ENCODE peak calls at places on chromosomes 3 and 15, in eight cellular contexts. One of them, this sample, is unnamed.

GRCh38 chr15:65952425-65953053 is 83.2 kb downstream of the RAB11A start:
- DNase-seq in NCI-H1694: no peak
- DNase-seq in T-helper 1 cell: no peak
- DNase-seq in body of pancreas: peak
- DNase-seq in HCEC 1CT: peak
- DNase-seq in gastrocnemius medialis: no peak
- DNase-seq in activated CD8-positive, alpha-beta memory T cell treated with anti-CD3 and anti-CD28 coated beads, Interleukin-2, amount 10 ng/mL, durations not matched to agents 7 days and 5 days: peak
- DNase-seq in activated gamma-delta T cell: no peak
- DNase-seq in this sample: no peak

GRCh38 chr15:63915888-63916731 is 82.4 kb upstream of the HERC1 start:
- DNase-seq in NCI-H1694: no peak
- DNase-seq in T-helper 1 cell: no peak
- DNase-seq in body of pancreas: no peak
- DNase-seq in HCEC 1CT: peak
- DNase-seq in gastrocnemius medialis: no peak
- DNase-seq in activated CD8-positive, alpha-beta memory T cell treated with anti-CD3 and anti-CD28 coated beads, Interleukin-2, amount 10 ng/mL, durations not matched to agents 7 days and 5 days: no peak
- DNase-seq in activated gamma-delta T cell: no peak
- DNase-seq in this sample: no peak

GRCh38 chr3:146501752-146502151 is 32.4 kb upstream of the PLSCR2 start:
- DNase-seq in NCI-H1694: no peak
- DNase-seq in T-helper 1 cell: no peak
- DNase-seq in body of pancreas: no peak
- DNase-seq in HCEC 1CT: no peak
- DNase-seq in gastrocnemius medialis: no peak
- DNase-seq in activated CD8-positive, alpha-beta memory T cell treated with anti-CD3 and anti-CD28 coated beads, Interleukin-2, amount 10 ng/mL, durations not matched to agents 7 days and 5 days: no peak
- DNase-seq in activated gamma-delta T cell: no peak
- DNase-seq in this sample: no peak

GRCh38 chr15:85580914-85581313 is 200.5 kb downstream of the AKAP13 start:
- DNase-seq in NCI-H1694: no peak
- DNase-seq in T-helper 1 cell: peak
- DNase-seq in body of pancreas: peak
- DNase-seq in HCEC 1CT: no peak
- DNase-seq in gastrocnemius medialis: peak
- DNase-seq in activated CD8-positive, alpha-beta memory T cell treated with anti-CD3 and anti-CD28 coated beads, Interleukin-2, amount 10 ng/mL, durations not matched to agents 7 days and 5 days: peak
- DNase-seq in activated gamma-delta T cell: no peak
- DNase-seq in this sample: peak

GRCh38 chr3:171805687-171806086 is 4.6 kb downstream of the PLD1 start:
- DNase-seq in NCI-H1694: no peak
- DNase-seq in T-helper 1 cell: no peak
- DNase-seq in body of pancreas: no peak
- DNase-seq in HCEC 1CT: no peak
- DNase-seq in gastrocnemius medialis: no peak
- DNase-seq in activated CD8-positive, alpha-beta memory T cell treated with anti-CD3 and anti-CD28 coated beads, Interleukin-2, amount 10 ng/mL, durations not matched to agents 7 days and 5 days: no peak
- DNase-seq in activated gamma-delta T cell: no peak
- DNase-seq in this sample: no peak

GRCh38 chr3:9660972-9661371 is 11.7 kb downstream of the MTMR14 start:
- DNase-seq in NCI-H1694: no peak
- DNase-seq in T-helper 1 cell: no peak
- DNase-seq in body of pancreas: no peak
- DNase-seq in HCEC 1CT: no peak
- DNase-seq in gastrocnemius medialis: no peak
- DNase-seq in activated CD8-positive, alpha-beta memory T cell treated with anti-CD3 and anti-CD28 coated beads, Interleukin-2, amount 10 ng/mL, durations not matched to agents 7 days and 5 days: no peak
- DNase-seq in activated gamma-delta T cell: no peak
- DNase-seq in this sample: no peak

GRCh38 chr15:70258369-70259029 is 160.8 kb upstream of the TLE3 start:
- DNase-seq in NCI-H1694: no peak
- DNase-seq in T-helper 1 cell: peak
- DNase-seq in body of pancreas: peak
- DNase-seq in HCEC 1CT: no peak
- DNase-seq in gastrocnemius medialis: no peak
- DNase-seq in activated CD8-positive, alpha-beta memory T cell treated with anti-CD3 and anti-CD28 coated beads, Interleukin-2, amount 10 ng/mL, durations not matched to agents 7 days and 5 days: peak
- DNase-seq in activated gamma-delta T cell: peak
- DNase-seq in this sample: peak

GRCh38 chr3:111481551-111481950 is 60.4 kb upstream of the CD96 start:
- DNase-seq in NCI-H1694: no peak
- DNase-seq in T-helper 1 cell: no peak
- DNase-seq in body of pancreas: no peak
- DNase-seq in HCEC 1CT: no peak
- DNase-seq in gastrocnemius medialis: no peak
- DNase-seq in activated CD8-positive, alpha-beta memory T cell treated with anti-CD3 and anti-CD28 coated beads, Interleukin-2, amount 10 ng/mL, durations not matched to agents 7 days and 5 days: no peak
- DNase-seq in activated gamma-delta T cell: no peak
- DNase-seq in this sample: no peak

GRCh38 chr15:37695719-37696118 is 238.7 kb upstream of the TMCO5A start:
- DNase-seq in NCI-H1694: no peak
- DNase-seq in T-helper 1 cell: no peak
- DNase-seq in body of pancreas: no peak
- DNase-seq in HCEC 1CT: peak
- DNase-seq in gastrocnemius medialis: no peak
- DNase-seq in activated CD8-positive, alpha-beta memory T cell treated with anti-CD3 and anti-CD28 coated beads, Interleukin-2, amount 10 ng/mL, durations not matched to agents 7 days and 5 days: no peak
- DNase-seq in activated gamma-delta T cell: no peak
- DNase-seq in this sample: no peak

GRCh38 chr3:114498779-114499370 is 205.0 kb downstream of the TIGIT start:
- DNase-seq in NCI-H1694: no peak
- DNase-seq in T-helper 1 cell: no peak
- DNase-seq in body of pancreas: no peak
- DNase-seq in HCEC 1CT: peak
- DNase-seq in gastrocnemius medialis: peak
- DNase-seq in activated CD8-positive, alpha-beta memory T cell treated with anti-CD3 and anti-CD28 coated beads, Interleukin-2, amount 10 ng/mL, durations not matched to agents 7 days and 5 days: no peak
- DNase-seq in activated gamma-delta T cell: no peak
- DNase-seq in this sample: no peak

This sample was measured in T-helper 9 cell.